ENCODE peak calls at places on chromosomes 1 and 21, in seven cellular contexts. A, D, Q, S, R, J and E are unnamed samples.

GRCh38 chr1:41621256-41621655 is 136.8 kb upstream of the EDN2 start:
- DNase-seq in A (no peak), D (no peak), Q (no peak), S (no peak), R (no peak), J (no peak), E (no peak)

GRCh38 chr21:28636988-28637691 is 355.5 kb downstream of the LTN1 start:
- DNase-seq in A (no peak), D (peak; percentile 26), Q (no peak), S (no peak), R (no peak), J (no peak), E (no peak)

GRCh38 chr21:46459356-46460112 is 843 bp downstream of the DIP2A start:
- DNase-seq in A (peak; percentile 36), D (no peak), Q (no peak), S (peak; percentile 64), R (peak; percentile 47), J (peak; percentile 52), E (no peak)

GRCh38 chr1:53369034-53369750 is 41.3 kb upstream of the LRP8 start:
- DNase-seq in A (no peak), D (no peak), Q (no peak), S (no peak), R (no peak), J (no peak), E (no peak)

GRCh38 chr1:9996624-9997582 is at the start of gene RBP7:
- DNase-seq in A (no peak), D (peak; percentile 4), Q (no peak), S (peak; percentile 69), R (peak; percentile 36), J (peak; percentile 17), E (no peak)

GRCh38 chr1:165329104-165329503 is 27.4 kb downstream of the LMX1A start:
- DNase-seq in A (no peak), D (no peak), Q (no peak), S (no peak), R (no peak), J (no peak), E (no peak)

GRCh38 chr1:86866665-86867064 is 47.3 kb downstream of the SELENOF start:
- DNase-seq in A (no peak), D (peak; percentile 6), Q (no peak), S (no peak), R (no peak), J (no peak), E (no peak)

GRCh38 chr1:57146100-57146499 is 180.3 kb upstream of the C8B start:
- DNase-seq in A (no peak), D (no peak), Q (no peak), S (no peak), R (no peak), J (no peak), E (no peak)

GRCh38 chr1:75423616-75424015 is 187.3 kb downstream of the SLC44A5 start:
- DNase-seq in A (no peak), D (no peak), Q (no peak), S (peak; percentile 8), R (no peak), J (no peak), E (no peak)

GRCh38 chr1:206568256-206568655 is 44.0 kb downstream of the EIF2D start:
- DNase-seq in A (no peak), D (no peak), Q (no peak), S (no peak), R (no peak), J (no peak), E (no peak)

GRCh38 chr1:96080925-96081324 is 640.7 kb upstream of the PTBP2 start:
- DNase-seq in A (no peak), D (no peak), Q (peak; percentile 9), S (no peak), R (no peak), J (no peak), E (no peak)

GRCh38 chr1:10065344-10065685 is 32.6 kb downstream of the UBE4B start:
- DNase-seq in A (no peak), D (peak; percentile 5), Q (no peak), S (peak; percentile 32), R (no peak), J (no peak), E (no peak)

GRCh38 chr1:67484492-67484891 is 54.3 kb upstream of the SERBP1 start:
- DNase-seq in A (no peak), D (no peak), Q (no peak), S (no peak), R (no peak), J (no peak), E (no peak)

GRCh38 chr1:56509713-56510641 is 69.4 kb downstream of the PLPP3 start:
- DNase-seq in A (no peak), D (no peak), Q (no peak), S (peak; percentile 44), R (peak; percentile 19), J (no peak), E (no peak)

GRCh38 chr21:40688106-40688850 is 158.7 kb downstream of the DSCAM start:
- DNase-seq in A (no peak), D (no peak), Q (no peak), S (no peak), R (no peak), J (no peak), E (no peak)

GRCh38 chr1:10633416-10633815 is 158.7 kb downstream of the PEX14 start:
- DNase-seq in A (no peak), D (no peak), Q (no peak), S (no peak), R (no peak), J (no peak), E (no peak)

GRCh38 chr1:203178821-203179220 is 3.2 kb upstream of the MYBPH start:
- DNase-seq in A (no peak), D (no peak), Q (no peak), S (no peak), R (no peak), J (no peak), E (no peak)

GRCh38 chr21:14620152-14620551 is 74.0 kb upstream of the SAMSN1 start:
- DNase-seq in A (no peak), D (no peak), Q (no peak), S (no peak), R (no peak), J (no peak), E (no peak)

GRCh38 chr1:99956755-99957154 is 13.0 kb upstream of the SLC35A3 start:
- DNase-seq in A (no peak), D (no peak), Q (no peak), S (no peak), R (no peak), J (no peak), E (no peak)

GRCh38 chr1:25573961-25574360 is 30.6 kb downstream of the LDLRAP1 start:
- DNase-seq in A (no peak), D (no peak), Q (no peak), S (no peak), R (no peak), J (no peak), E (no peak)

GRCh38 chr1:243946946-243947345 is 96.9 kb upstream of the AKT3 start:
- DNase-seq in A (no peak), D (peak; percentile 45), Q (peak; percentile 71), S (peak; percentile 41), R (no peak), J (no peak), E (no peak)

GRCh38 chr1:53575948-53576305 is 116.7 kb downstream of the DMRTB1 start:
- DNase-seq in A (no peak), D (no peak), Q (no peak), S (no peak), R (no peak), J (no peak), E (no peak)

GRCh38 chr1:82991569-82991968 is 1007.4 kb downstream of the TTLL7 start:
- DNase-seq in A (no peak), D (no peak), Q (no peak), S (no peak), R (no peak), J (no peak), E (no peak)

GRCh38 chr21:35648512-35648911 is 411.8 kb downstream of the SETD4 start:
- DNase-seq in A (no peak), D (no peak), Q (no peak), S (no peak), R (no peak), J (no peak), E (no peak)

GRCh38 chr1:107140703-107141490 is at the start of gene NTNG1:
- DNase-seq in A (no peak), D (no peak), Q (peak; percentile 48), S (no peak), R (no peak), J (no peak), E (no peak)

GRCh38 chr1:233364026-233364425 is 36.5 kb downstream of the MAP3K21 start:
- DNase-seq in A (no peak), D (no peak), Q (no peak), S (no peak), R (no peak), J (no peak), E (no peak)

GRCh38 chr21:26795866-26796329 is 49.3 kb downstream of the ADAMTS1 start:
- DNase-seq in A (peak; percentile 79), D (peak; percentile 55), Q (no peak), S (no peak), R (peak; percentile 37), J (peak; percentile 96), E (no peak)

GRCh38 chr1:2906105-2906504 is 104.6 kb upstream of the TTC34 start:
- DNase-seq in A (no peak), D (no peak), Q (no peak), S (no peak), R (no peak), J (no peak), E (no peak)
- H3K9me3 ChIP-seq in A (no peaks in the 10 kb centered on the region), D (no peaks in the 10 kb centered on the region), Q (no peaks in the 10 kb centered on the region), S (no peaks in the 10 kb centered on the region), R (no peaks in the 10 kb centered on the region), J (no peaks in the 10 kb centered on the region), E (no peaks in the 10 kb centered on the region)

DNA sequence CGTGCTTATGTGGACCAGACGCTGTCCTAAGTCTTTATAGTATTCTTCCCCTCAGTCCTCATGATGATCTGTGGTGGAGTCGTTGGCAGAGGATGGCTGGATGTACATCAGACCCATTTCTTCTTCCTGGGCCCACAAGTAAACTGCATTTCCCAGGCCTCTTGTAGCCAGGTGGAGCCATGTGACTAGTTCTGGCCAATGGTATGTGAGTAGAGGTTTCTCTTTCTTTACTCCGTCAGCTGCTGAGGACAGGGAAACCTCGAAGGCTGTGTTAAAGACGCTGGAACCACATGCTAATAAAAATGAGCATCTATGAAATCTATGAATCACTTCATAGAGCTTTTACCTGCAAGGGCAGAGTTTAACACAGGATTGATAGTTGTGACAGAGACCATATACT is 18.7 kb upstream of the ZNF362 start:
- DNase-seq in A (no peak), D (no peak), Q (no peak), S (peak; percentile 35), R (no peak), J (no peak), E (no peak)
- H3K4me3 ChIP-seq in A (no peak overlapping the region), D (no peak overlapping the region), Q (no peak overlapping the region), S (no peak overlapping the region), R (no peak overlapping the region), J (no peak overlapping the region), E (no peak overlapping the region)

GRCh38 chr1:77250126-77250525 is 30.9 kb upstream of the PIGK start:
- DNase-seq in A (no peak), D (no peak), Q (no peak), S (no peak), R (no peak), J (no peak), E (no peak)
- H3K9me3 ChIP-seq in A (no peaks in the 10 kb centered on the region), D (peaks cover 3% of the 10 kb centered on the region), Q (peaks cover 31% of the 10 kb centered on the region), S (no peaks in the 10 kb centered on the region), R (peaks cover 81% of the 10 kb centered on the region), J (no peaks in the 10 kb centered on the region), E (peaks cover 17% of the 10 kb centered on the region)

DNA sequence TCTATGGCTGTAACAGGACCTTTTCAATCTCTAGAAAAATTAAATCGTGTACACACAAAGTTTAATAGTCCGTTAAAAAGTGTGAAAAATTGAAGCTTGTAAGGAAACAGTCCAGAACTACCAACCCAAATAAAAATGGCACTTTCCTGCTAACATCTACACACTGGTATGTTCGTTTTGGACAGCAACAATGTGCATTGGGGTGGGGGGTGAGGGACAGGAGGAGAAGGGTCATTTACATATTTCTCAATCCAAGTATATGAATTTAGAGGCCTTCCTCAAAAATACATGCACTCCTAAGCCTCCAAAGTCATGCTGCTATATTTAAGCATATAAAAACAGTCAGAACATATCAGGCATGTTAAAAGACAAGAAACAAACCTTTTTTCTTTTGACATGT is 2.5 kb downstream of the PPP1R15B start:
- DNase-seq in A (no peak), D (no peak), Q (no peak), S (no peak), R (no peak), J (no peak), E (no peak)
- H3K4me3 ChIP-seq in A (peak overlapping the region; percentile 85), D (peak overlapping the region; percentile 94), Q (peak overlapping the region; percentile 98), S (peak overlapping the region; percentile 90), R (peak overlapping the region; percentile 92), J (peak overlapping the region; percentile 86), E (peak overlapping the region; percentile 97)